ENCODE peak calls at places on chromosomes 4 and X, in five cellular contexts. R is GM23338, H is hepatocyte, I is fibroblast of lung, N is PC-3. P is an unnamed sample.

GRCh38 chr4:154506253-154506652 is 14.7 kb upstream of the DCHS2 start:
- DNase-seq in H (peak), I (peak), R (peak), N (peak), P (peak)

GRCh38 chr4:48851651-48852050 is 20.8 kb downstream of the OCIAD1 start:
- DNase-seq in H (no peak), I (no peak), R (no peak), N (peak), P (no peak)

GRCh38 chr4:123546123-123546654 is 149.6 kb downstream of the SPRY1 start:
- DNase-seq in I (no peak), R (no peak), H (peak), N (no peak), P (no peak)

GRCh38 chrX:30673405-30673804 is 20.2 kb downstream of the GK start:
- DNase-seq in H (no peak), I (no peak), R (no peak), N (no peak), P (no peak)

GRCh38 chrX:78119521-78120227 is 15.6 kb downstream of the PGK1 start:
- DNase-seq in R (peak), H (no peak), I (no peak), N (peak), P (no peak)

GRCh38 chrX:72308566-72309296 is 3.0 kb upstream of the CITED1 start:
- DNase-seq in I (peak), R (peak), N (peak), H (peak), P (peak)

GRCh38 chr4:81504685-81505598 is 33.2 kb upstream of the RASGEF1B start:
- DNase-seq in I (no peak), R (no peak), H (no peak), N (no peak), P (no peak)

GRCh38 chrX:155216940-155217450 is 735 bp downstream of the VBP1 start:
- DNase-seq in N (peak), R (peak), H (peak), I (no peak), P (peak)

GRCh38 chr4:146134761-146135160 is 40.8 kb upstream of the LSM6 start:
- DNase-seq in I (peak), H (no peak), R (no peak), N (no peak), P (peak)

DNA sequence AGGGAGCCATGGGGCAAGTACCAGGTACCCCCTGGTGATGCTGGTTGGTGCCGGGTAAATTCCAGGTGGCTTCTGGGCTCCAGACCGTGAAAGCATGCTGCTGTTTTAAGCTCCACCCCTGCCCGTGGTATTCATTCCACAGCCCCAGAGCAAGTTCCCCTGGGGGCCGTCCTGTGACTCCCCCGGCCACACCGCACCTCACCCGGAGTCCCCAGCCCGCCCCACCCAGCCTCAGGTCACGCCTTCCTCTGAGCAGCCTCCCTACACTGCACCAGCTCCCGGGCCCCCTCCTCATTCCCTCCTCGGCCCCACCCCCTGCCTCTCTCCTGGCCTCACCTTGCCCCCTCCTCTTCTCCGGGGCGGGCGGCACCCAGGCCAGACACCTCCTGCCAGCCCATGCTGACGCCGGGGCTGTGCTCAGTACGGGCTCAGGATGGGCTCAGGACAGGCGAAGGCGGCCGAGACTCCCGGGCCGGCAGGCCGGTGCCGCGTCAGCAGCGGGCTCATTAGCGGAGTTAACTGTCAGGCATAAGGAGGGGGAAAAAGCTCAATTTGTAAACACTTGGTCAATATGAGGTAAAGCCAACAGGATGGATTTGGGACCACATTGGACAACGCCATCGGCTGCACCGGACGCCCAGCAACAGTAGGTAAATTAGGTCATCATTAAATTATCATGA is 127.4 kb downstream of the FAM53A start:
- DNase-seq in H (no peak), R (peak), I (no peak), N (no peak), P (no peak)
- TF ChIP-seq EZH2 in H (no peak), R (no peak), I (no peak), N (peak), P (no peak)

GRCh38 chr4:54998991-54999390 is 126.4 kb downstream of the KDR start:
- DNase-seq in I (peak), R (peak), H (peak), N (peak), P (no peak)
- TF ChIP-seq EZH2 in I (no peak), R (no peak), H (no peak), N (no peak), P (no peak)

GRCh38 chr4:66273110-66273509 is 602.8 kb upstream of the EPHA5 start:
- DNase-seq in R (no peak), N (no peak), H (no peak), I (no peak), P (no peak)
- TF ChIP-seq EZH2 in R (no peak), N (no peak), H (no peak), I (no peak), P (no peak)

GRCh38 chr4:112523008-112523440 is 7.0 kb upstream of the NEUROG2 start:
- DNase-seq in H (peak), R (peak), N (no peak), I (peak), P (peak)

GRCh38 chr4:112520598-112521122 is 4.7 kb upstream of the NEUROG2 start:
- DNase-seq in R (peak), H (no peak), N (no peak), I (no peak), P (no peak)

GRCh38 chr4:112522389-112522788 is 6.4 kb upstream of the NEUROG2 start:
- DNase-seq in R (no peak), N (no peak), I (no peak), H (no peak), P (no peak)

GRCh38 chr4:112519689-112520597 is 4.0 kb upstream of the NEUROG2 start:
- DNase-seq in I (no peak), H (no peak), N (no peak), R (peak), P (no peak)

GRCh38 chr4:112521123-112522116 is 5.4 kb upstream of the NEUROG2 start:
- DNase-seq in H (no peak), I (no peak), R (peak), N (no peak), P (no peak)
- TF ChIP-seq EZH2 in H (peak), I (peak), R (peak), N (no peak), P (no peak)

DNA sequence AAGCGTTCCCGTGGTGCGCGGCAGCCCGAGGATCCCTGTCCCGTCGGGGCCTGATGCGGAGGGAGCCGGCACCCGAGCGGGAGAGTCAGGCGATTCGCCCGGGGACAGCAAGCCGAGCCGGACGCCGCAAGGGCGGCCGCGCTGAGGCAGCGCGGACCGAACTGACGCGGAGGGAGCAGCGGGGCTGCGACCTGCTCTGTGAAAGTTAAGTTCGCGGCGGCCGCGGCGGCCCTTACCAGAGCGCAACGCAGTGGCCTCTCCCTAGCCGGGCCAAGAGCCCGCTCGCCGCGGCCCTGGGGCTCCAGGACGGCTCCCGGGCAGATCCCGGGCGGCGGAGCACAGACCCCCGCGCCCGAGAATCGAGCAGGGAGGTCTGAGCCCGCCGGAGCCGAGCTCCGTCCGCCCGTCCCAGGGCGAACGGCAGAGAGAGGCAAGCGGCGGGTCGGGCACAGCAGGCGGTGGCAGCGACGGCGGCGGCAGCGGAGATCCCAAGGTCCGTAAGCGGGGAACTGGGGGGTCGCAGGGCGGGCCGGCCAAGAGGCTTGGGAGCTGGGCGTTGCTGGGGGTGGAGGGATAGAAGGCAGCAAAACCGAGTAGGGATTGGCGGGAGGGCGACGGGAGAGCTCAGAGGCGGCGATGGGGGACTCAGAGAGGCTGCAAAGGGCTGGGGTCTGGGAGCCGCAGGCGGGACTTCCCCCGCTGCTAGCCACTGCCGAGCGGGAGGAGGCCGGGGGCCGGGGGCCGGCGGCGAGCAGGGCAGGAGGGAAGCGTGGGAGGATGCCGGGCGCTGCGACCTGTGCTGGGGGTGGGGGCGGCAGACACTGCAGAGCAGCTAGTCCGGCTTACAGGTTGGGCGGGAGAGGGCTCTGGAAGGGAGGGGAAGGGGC is 1.0 kb downstream of the GPR50 start:
- DNase-seq in I (peak), N (no peak), H (peak), R (peak), P (no peak)
- TF ChIP-seq EZH2 in I (no peak), N (no peak), H (peak), R (no peak), P (no peak)

DNA sequence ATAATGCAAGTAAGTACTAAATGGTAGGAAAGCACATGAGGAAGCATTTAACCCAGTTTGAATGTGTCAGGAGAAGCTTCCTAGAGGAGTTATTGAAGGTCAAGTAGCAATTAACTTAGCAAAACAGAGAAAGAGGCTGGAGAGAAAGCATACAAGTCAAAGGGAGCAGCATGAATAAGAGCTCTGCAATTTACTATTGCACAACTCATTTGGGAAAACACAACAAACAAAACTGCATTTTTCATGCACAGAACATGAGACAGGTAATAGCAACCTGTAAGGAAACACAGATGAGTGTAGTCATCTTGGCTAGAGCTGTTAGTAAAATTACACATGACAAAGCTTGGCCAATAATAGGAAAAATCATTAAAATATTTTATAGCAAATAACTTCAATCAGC is 538.1 kb downstream of the PPP4R3C start:
- DNase-seq in H (no peak), R (no peak), I (peak), N (no peak), P (no peak)
- TF ChIP-seq EZH2 in H (no peak), R (no peak), I (no peak), N (no peak), P (no peak)

GRCh38 chr4:13543648-13544555 is at the start of gene NKX3-2:
- DNase-seq in R (peak), I (peak), N (peak), H (peak), P (peak)

GRCh38 chr4:13546374-13546854 is 2.1 kb upstream of the NKX3-2 start:
- DNase-seq in N (no peak), I (no peak), H (no peak), R (peak), P (no peak)

GRCh38 chr4:13543091-13543581 is 1.2 kb downstream of the NKX3-2 start:
- DNase-seq in N (no peak), I (no peak), H (no peak), R (peak), P (no peak)

GRCh38 chr4:13545394-13545808 is 1.1 kb upstream of the NKX3-2 start:
- DNase-seq in N (no peak), H (no peak), I (no peak), R (no peak), P (no peak)

DNA sequence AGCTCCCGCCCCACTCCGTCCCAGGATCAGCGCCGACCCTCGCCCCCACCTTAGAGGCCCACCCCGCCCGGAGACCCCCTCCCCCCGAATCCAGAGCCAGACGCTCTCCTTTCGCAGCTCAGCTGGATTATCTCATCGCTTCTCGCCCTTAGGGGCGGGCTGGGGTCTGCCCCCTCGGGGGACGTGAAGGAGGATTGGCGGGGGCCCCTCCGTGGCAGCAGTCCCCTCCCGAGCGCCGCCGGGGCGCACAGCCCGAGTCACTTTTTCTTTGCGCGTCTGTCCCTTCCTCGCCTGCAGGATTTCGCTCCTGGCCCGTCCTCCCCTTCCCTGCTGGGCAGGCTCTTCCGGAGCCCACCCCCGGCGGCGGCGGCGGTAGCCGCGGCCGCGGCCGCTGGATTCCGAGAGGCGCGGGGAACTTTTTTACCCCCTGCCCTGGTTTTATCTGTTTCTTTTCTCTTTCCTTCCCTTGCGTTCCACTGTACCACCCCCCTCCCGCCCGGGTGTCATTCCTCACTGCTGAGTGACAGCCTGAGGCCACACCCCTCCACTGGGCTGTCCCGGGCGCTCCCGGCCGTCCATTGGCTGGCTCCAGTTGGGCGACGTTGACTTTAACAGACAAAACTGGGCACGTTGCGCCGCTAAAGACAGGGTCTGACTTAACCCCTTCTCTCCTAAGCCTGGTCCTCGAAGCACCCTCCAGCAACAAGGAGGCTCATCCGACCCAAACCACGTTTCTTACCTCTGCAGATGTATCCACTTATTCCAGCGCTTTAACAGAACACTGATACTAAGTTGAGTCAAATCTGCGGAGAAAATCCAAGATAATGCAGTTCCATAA is 467 bp upstream of the NKX3-2 start:
- DNase-seq in R (peak), H (peak), I (peak), N (peak), P (peak)
- TF ChIP-seq EZH2 in R (peak), H (no peak), I (no peak), N (no peak), P (no peak)

P was measured in A673.